ENCODE peak calls at places on chromosomes 5 and 9, in ten cellular contexts. One of them, this sample, is unnamed.

GRCh38 chr5:76041863-76042262 is 41.3 kb upstream of the SV2C start:
- DNase-seq in fibroblast of mammary gland: no peak
- DNase-seq in thyroid gland: no peak
- DNase-seq in bronchial epithelial cell: peak
- DNase-seq in endothelial cell of umbilical vein: no peak
- DNase-seq in fibroblast of pulmonary artery: no peak
- DNase-seq in suprapubic skin: no peak
- DNase-seq in pancreas: no peak
- DNase-seq in cardiac muscle cell: no peak
- DNase-seq in H1: peak
- DNase-seq in this sample: no peak

GRCh38 chr5:68999181-68999580 is 94.6 kb upstream of the SLC30A5 start:
- DNase-seq in fibroblast of mammary gland: no peak
- DNase-seq in thyroid gland: no peak
- DNase-seq in bronchial epithelial cell: no peak
- DNase-seq in endothelial cell of umbilical vein: no peak
- DNase-seq in fibroblast of pulmonary artery: no peak
- DNase-seq in suprapubic skin: no peak
- DNase-seq in pancreas: no peak
- DNase-seq in cardiac muscle cell: no peak
- DNase-seq in H1: no peak
- DNase-seq in this sample: peak

GRCh38 chr5:96629774-96630173 is 32.4 kb upstream of the CAST start:
- DNase-seq in fibroblast of mammary gland: peak
- DNase-seq in thyroid gland: peak
- DNase-seq in bronchial epithelial cell: peak
- DNase-seq in endothelial cell of umbilical vein: peak
- DNase-seq in fibroblast of pulmonary artery: peak
- DNase-seq in suprapubic skin: no peak
- DNase-seq in pancreas: no peak
- DNase-seq in cardiac muscle cell: peak
- DNase-seq in H1: no peak
- DNase-seq in this sample: peak

GRCh38 chr5:170552486-170553122 is 48.8 kb downstream of the KCNIP1 start:
- DNase-seq in fibroblast of mammary gland: peak
- DNase-seq in thyroid gland: peak
- DNase-seq in bronchial epithelial cell: no peak
- DNase-seq in endothelial cell of umbilical vein: peak
- DNase-seq in fibroblast of pulmonary artery: peak
- DNase-seq in suprapubic skin: no peak
- DNase-seq in pancreas: peak
- DNase-seq in cardiac muscle cell: peak
- DNase-seq in H1: no peak
- DNase-seq in this sample: peak

GRCh38 chr5:64972591-64972990 is 203.9 kb downstream of the CWC27 start:
- DNase-seq in fibroblast of mammary gland: peak
- DNase-seq in thyroid gland: no peak
- DNase-seq in bronchial epithelial cell: peak
- DNase-seq in endothelial cell of umbilical vein: peak
- DNase-seq in fibroblast of pulmonary artery: no peak
- DNase-seq in suprapubic skin: no peak
- DNase-seq in pancreas: no peak
- DNase-seq in cardiac muscle cell: peak
- DNase-seq in H1: no peak
- DNase-seq in this sample: no peak

GRCh38 chr9:91530829-91531228 is 107.2 kb upstream of the NFIL3 start:
- DNase-seq in fibroblast of mammary gland: no peak
- DNase-seq in thyroid gland: no peak
- DNase-seq in bronchial epithelial cell: peak
- DNase-seq in endothelial cell of umbilical vein: no peak
- DNase-seq in fibroblast of pulmonary artery: peak
- DNase-seq in suprapubic skin: no peak
- DNase-seq in pancreas: no peak
- DNase-seq in cardiac muscle cell: peak
- DNase-seq in H1: no peak
- DNase-seq in this sample: peak

GRCh38 chr5:89083791-89084190 is 200.8 kb upstream of the MEF2C start:
- DNase-seq in fibroblast of mammary gland: peak
- DNase-seq in thyroid gland: no peak
- DNase-seq in bronchial epithelial cell: peak
- DNase-seq in endothelial cell of umbilical vein: no peak
- DNase-seq in fibroblast of pulmonary artery: peak
- DNase-seq in suprapubic skin: no peak
- DNase-seq in pancreas: no peak
- DNase-seq in cardiac muscle cell: no peak
- DNase-seq in H1: no peak
- DNase-seq in this sample: peak

GRCh38 chr5:161925960-161926359 is 78.0 kb downstream of the GABRA1 start:
- DNase-seq in fibroblast of mammary gland: no peak
- DNase-seq in thyroid gland: no peak
- DNase-seq in bronchial epithelial cell: no peak
- DNase-seq in endothelial cell of umbilical vein: no peak
- DNase-seq in fibroblast of pulmonary artery: no peak
- DNase-seq in suprapubic skin: no peak
- DNase-seq in pancreas: no peak
- DNase-seq in cardiac muscle cell: no peak
- DNase-seq in H1: peak
- DNase-seq in this sample: no peak

GRCh38 chr9:109317979-109318671 is 2.7 kb downstream of the EPB41L4B start:
- DNase-seq in fibroblast of mammary gland: no peak
- DNase-seq in thyroid gland: peak
- DNase-seq in bronchial epithelial cell: peak
- DNase-seq in endothelial cell of umbilical vein: no peak
- DNase-seq in fibroblast of pulmonary artery: no peak
- DNase-seq in suprapubic skin: no peak
- DNase-seq in pancreas: no peak
- DNase-seq in cardiac muscle cell: no peak
- DNase-seq in H1: peak
- DNase-seq in this sample: no peak

GRCh38 chr9:109319072-109319630 is 1.7 kb downstream of the EPB41L4B start:
- DNase-seq in fibroblast of mammary gland: no peak
- DNase-seq in thyroid gland: peak
- DNase-seq in bronchial epithelial cell: peak
- DNase-seq in endothelial cell of umbilical vein: no peak
- DNase-seq in fibroblast of pulmonary artery: no peak
- DNase-seq in suprapubic skin: no peak
- DNase-seq in pancreas: peak
- DNase-seq in cardiac muscle cell: no peak
- DNase-seq in H1: peak
- DNase-seq in this sample: no peak

GRCh38 chr9:109320338-109320733 is 523 bp downstream of the EPB41L4B start:
- DNase-seq in fibroblast of mammary gland: no peak
- DNase-seq in thyroid gland: peak
- DNase-seq in bronchial epithelial cell: no peak
- DNase-seq in endothelial cell of umbilical vein: no peak
- DNase-seq in fibroblast of pulmonary artery: no peak
- DNase-seq in suprapubic skin: no peak
- DNase-seq in pancreas: peak
- DNase-seq in cardiac muscle cell: no peak
- DNase-seq in H1: no peak
- DNase-seq in this sample: no peak

GRCh38 chr9:109320734-109321448 is at the start of gene EPB41L4B:
- DNase-seq in fibroblast of mammary gland: peak
- DNase-seq in thyroid gland: peak
- DNase-seq in bronchial epithelial cell: peak
- DNase-seq in endothelial cell of umbilical vein: peak
- DNase-seq in fibroblast of pulmonary artery: peak
- DNase-seq in suprapubic skin: peak
- DNase-seq in pancreas: peak
- DNase-seq in cardiac muscle cell: peak
- DNase-seq in H1: peak
- DNase-seq in this sample: peak

DNA sequence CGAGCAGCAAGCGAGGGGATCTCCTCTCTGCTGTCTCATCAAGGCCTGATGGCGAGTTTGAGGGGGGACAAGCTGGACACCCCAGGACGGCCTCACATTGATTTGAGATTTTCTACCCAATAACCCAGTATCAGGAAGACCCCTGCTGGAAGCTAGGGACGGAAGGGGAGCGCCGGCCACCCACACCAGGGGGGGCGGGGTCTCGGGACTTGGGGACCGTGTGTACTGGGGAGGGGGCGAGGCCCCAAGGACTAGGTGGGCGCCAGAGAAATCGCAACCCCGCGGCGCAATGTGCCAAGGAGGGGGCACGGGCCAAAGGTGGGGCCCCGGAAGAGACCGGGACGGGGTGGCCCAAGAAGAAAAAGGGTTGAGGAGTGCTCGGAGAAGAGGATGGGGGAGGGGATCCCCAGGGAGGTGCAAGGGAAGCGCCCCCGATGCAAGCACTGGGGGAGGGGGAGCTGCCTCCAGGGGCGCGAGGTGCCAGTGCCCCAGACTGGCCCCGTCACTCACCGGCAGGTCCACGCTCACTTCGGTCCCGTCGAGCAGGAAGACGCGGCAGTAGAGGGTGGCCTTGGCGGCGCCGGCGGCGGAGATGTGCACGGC is 1.1 kb downstream of the EPB41L4B start:
- DNase-seq in fibroblast of mammary gland: no peak
- DNase-seq in thyroid gland: peak
- DNase-seq in bronchial epithelial cell: no peak
- DNase-seq in endothelial cell of umbilical vein: no peak
- DNase-seq in fibroblast of pulmonary artery: no peak
- DNase-seq in suprapubic skin: no peak
- DNase-seq in pancreas: peak
- DNase-seq in cardiac muscle cell: no peak
- DNase-seq in H1: peak
- DNase-seq in this sample: no peak
- H3K4me3 ChIP-seq in fibroblast of mammary gland: no peak
- H3K4me3 ChIP-seq in thyroid gland: peak
- H3K4me3 ChIP-seq in bronchial epithelial cell: peak
- H3K4me3 ChIP-seq in endothelial cell of umbilical vein: no peak
- H3K4me3 ChIP-seq in fibroblast of pulmonary artery: peak
- H3K4me3 ChIP-seq in suprapubic skin: peak
- H3K4me3 ChIP-seq in pancreas: peak
- H3K4me3 ChIP-seq in cardiac muscle cell: peak
- H3K4me3 ChIP-seq in H1: peak
- H3K4me3 ChIP-seq in this sample: peak

GRCh38 chr9:133397370-133397769 is 20.4 kb downstream of the REXO4 start:
- DNase-seq in fibroblast of mammary gland: no peak
- DNase-seq in thyroid gland: no peak
- DNase-seq in bronchial epithelial cell: no peak
- DNase-seq in endothelial cell of umbilical vein: no peak
- DNase-seq in fibroblast of pulmonary artery: no peak
- DNase-seq in suprapubic skin: no peak
- DNase-seq in pancreas: no peak
- DNase-seq in cardiac muscle cell: no peak
- DNase-seq in H1: no peak
- DNase-seq in this sample: no peak

GRCh38 chr9:133397895-133398294 is 19.9 kb downstream of the REXO4 start:
- DNase-seq in fibroblast of mammary gland: no peak
- DNase-seq in thyroid gland: no peak
- DNase-seq in bronchial epithelial cell: no peak
- DNase-seq in endothelial cell of umbilical vein: no peak
- DNase-seq in fibroblast of pulmonary artery: no peak
- DNase-seq in suprapubic skin: no peak
- DNase-seq in pancreas: no peak
- DNase-seq in cardiac muscle cell: no peak
- DNase-seq in H1: no peak
- DNase-seq in this sample: no peak

GRCh38 chr9:133394687-133395271 is 18.6 kb downstream of the STKLD1 start:
- DNase-seq in fibroblast of mammary gland: no peak
- DNase-seq in thyroid gland: no peak
- DNase-seq in bronchial epithelial cell: no peak
- DNase-seq in endothelial cell of umbilical vein: no peak
- DNase-seq in fibroblast of pulmonary artery: no peak
- DNase-seq in suprapubic skin: no peak
- DNase-seq in pancreas: no peak
- DNase-seq in cardiac muscle cell: no peak
- DNase-seq in H1: no peak
- DNase-seq in this sample: no peak

GRCh38 chr9:133400292-133400691 is 17.5 kb downstream of the REXO4 start:
- DNase-seq in fibroblast of mammary gland: no peak
- DNase-seq in thyroid gland: no peak
- DNase-seq in bronchial epithelial cell: no peak
- DNase-seq in endothelial cell of umbilical vein: no peak
- DNase-seq in fibroblast of pulmonary artery: no peak
- DNase-seq in suprapubic skin: no peak
- DNase-seq in pancreas: no peak
- DNase-seq in cardiac muscle cell: no peak
- DNase-seq in H1: no peak
- DNase-seq in this sample: no peak

DNA sequence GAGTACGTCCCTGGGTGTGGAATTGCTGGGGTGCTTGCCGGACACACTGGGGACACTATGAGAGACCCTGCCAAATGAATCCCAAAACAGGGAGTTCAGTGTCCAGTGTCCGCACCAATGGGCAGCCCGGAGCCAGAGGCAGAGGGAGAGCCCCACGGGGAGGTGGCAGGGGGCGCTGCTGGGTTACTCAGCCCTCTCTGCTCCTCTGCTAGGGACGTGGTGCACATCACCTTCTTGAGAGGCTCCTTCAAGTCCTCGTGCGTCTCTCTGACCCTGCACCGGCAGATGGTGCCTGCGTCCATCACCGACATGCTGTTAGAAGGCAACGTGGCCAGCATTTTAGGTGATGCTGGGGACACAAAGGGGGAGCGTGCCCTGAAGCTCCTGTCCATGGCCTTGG is 20.8 kb downstream of the STKLD1 start:
- DNase-seq in fibroblast of mammary gland: peak
- DNase-seq in thyroid gland: peak
- DNase-seq in bronchial epithelial cell: no peak
- DNase-seq in endothelial cell of umbilical vein: peak
- DNase-seq in fibroblast of pulmonary artery: peak
- DNase-seq in suprapubic skin: no peak
- DNase-seq in pancreas: no peak
- DNase-seq in cardiac muscle cell: peak
- DNase-seq in H1: peak
- DNase-seq in this sample: no peak
- TF ChIP-seq CTCF in fibroblast of mammary gland: peak
- TF ChIP-seq CTCF in thyroid gland: no peak
- TF ChIP-seq CTCF in bronchial epithelial cell: peak
- TF ChIP-seq CTCF in endothelial cell of umbilical vein: peak
- TF ChIP-seq CTCF in fibroblast of pulmonary artery: peak
- TF ChIP-seq CTCF in suprapubic skin: no peak
- TF ChIP-seq CTCF in pancreas: no peak
- TF ChIP-seq CTCF in cardiac muscle cell: peak
- TF ChIP-seq CTCF in H1: no peak
- TF ChIP-seq CTCF in this sample: peak

DNA sequence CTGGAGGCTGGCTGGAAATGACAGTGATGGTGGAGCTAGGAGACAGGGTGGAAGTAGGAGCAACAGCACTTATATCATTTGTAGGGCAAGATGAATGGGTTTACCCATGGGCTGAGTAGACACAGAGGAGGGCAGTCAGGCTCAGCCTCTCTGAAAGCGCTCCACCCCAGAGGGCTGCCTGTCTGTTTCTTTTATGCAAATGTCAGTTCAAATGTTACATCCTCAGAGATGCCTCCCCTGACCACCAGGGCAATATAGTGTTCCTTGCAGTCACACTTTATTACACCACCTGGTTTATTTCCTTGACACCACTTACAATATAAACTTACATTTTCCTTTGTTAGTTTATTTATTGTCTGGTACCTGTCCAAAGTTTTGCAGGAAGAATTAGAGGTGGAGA is 159.5 kb upstream of the IL12B start:
- DNase-seq in fibroblast of mammary gland: no peak
- DNase-seq in thyroid gland: no peak
- DNase-seq in bronchial epithelial cell: no peak
- DNase-seq in endothelial cell of umbilical vein: no peak
- DNase-seq in fibroblast of pulmonary artery: no peak
- DNase-seq in suprapubic skin: no peak
- DNase-seq in pancreas: no peak
- DNase-seq in cardiac muscle cell: no peak
- DNase-seq in H1: no peak
- DNase-seq in this sample: no peak
- H3K4me3 ChIP-seq in fibroblast of mammary gland: no peak
- H3K4me3 ChIP-seq in thyroid gland: no peak
- H3K4me3 ChIP-seq in bronchial epithelial cell: no peak
- H3K4me3 ChIP-seq in endothelial cell of umbilical vein: no peak
- H3K4me3 ChIP-seq in fibroblast of pulmonary artery: no peak
- H3K4me3 ChIP-seq in suprapubic skin: no peak
- H3K4me3 ChIP-seq in pancreas: no peak
- H3K4me3 ChIP-seq in cardiac muscle cell: no peak
- H3K4me3 ChIP-seq in H1: no peak
- H3K4me3 ChIP-seq in this sample: no peak

DNA sequence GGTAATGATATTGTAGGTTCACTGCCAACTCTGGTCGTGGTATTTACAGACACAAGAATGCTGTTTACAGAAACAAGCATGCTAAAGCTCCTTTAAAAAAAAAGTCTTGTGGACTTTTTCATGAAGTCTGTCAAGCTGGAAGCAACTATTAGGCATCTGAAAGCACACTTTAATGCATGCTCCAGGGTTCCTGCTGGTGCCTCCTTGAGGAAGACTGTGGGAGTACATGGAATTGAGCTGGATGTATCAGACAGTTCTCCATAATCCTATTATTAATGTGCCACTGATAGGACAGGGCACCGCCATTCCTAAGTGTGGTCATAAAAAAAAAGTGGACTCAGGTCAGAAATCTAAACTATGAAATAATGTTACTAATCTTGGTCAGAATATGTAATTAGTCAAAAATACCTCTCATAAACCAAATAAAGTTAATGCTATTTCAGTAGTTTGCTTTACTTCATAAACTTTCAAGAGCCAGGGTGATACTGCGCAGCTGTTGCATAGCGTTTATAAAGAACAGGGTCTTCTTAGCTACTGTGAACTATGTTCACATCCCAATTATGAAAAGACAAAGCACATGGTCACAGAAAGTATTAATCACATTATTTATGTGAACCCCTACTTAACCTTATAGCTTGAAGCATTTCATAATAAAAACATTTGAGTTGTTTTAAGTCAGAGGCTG is 390.8 kb upstream of the PTGER4 start:
- DNase-seq in fibroblast of mammary gland: no peak
- DNase-seq in thyroid gland: no peak
- DNase-seq in bronchial epithelial cell: no peak
- DNase-seq in endothelial cell of umbilical vein: no peak
- DNase-seq in fibroblast of pulmonary artery: no peak
- DNase-seq in suprapubic skin: no peak
- DNase-seq in pancreas: no peak
- DNase-seq in cardiac muscle cell: no peak
- DNase-seq in H1: no peak
- DNase-seq in this sample: no peak
- TF ChIP-seq CTCF in fibroblast of mammary gland: peak
- TF ChIP-seq CTCF in thyroid gland: no peak
- TF ChIP-seq CTCF in bronchial epithelial cell: no peak
- TF ChIP-seq CTCF in endothelial cell of umbilical vein: no peak
- TF ChIP-seq CTCF in fibroblast of pulmonary artery: no peak
- TF ChIP-seq CTCF in suprapubic skin: no peak
- TF ChIP-seq CTCF in pancreas: no peak
- TF ChIP-seq CTCF in cardiac muscle cell: no peak
- TF ChIP-seq CTCF in H1: no peak
- TF ChIP-seq CTCF in this sample: no peak